ENCODE peak calls at places on chromosome 14, in six cellular contexts. One of them, this sample, is unnamed.

GRCh38 chr14:33534636-33535035 is 416.2 kb downstream of the EGLN3 start:
- DNase-seq in CD4-positive, CD25-positive, alpha-beta regulatory T cell: no peak
- DNase-seq in posterior cingulate gyrus: no peak
- DNase-seq in kidney glomerular epithelial cell: peak; percentile 55
- DNase-seq in smooth muscle cell of the brain vasculature: no peak
- DNase-seq in B cell: no peak
- DNase-seq in this sample: no peak

GRCh38 chr14:69354383-69355154 is 43.5 kb downstream of the ERH start:
- DNase-seq in posterior cingulate gyrus: no peak
- DNase-seq in B cell: peak; percentile 84
- DNase-seq in kidney glomerular epithelial cell: no peak
- DNase-seq in CD4-positive, CD25-positive, alpha-beta regulatory T cell: peak; percentile 52
- DNase-seq in smooth muscle cell of the brain vasculature: no peak
- DNase-seq in this sample: peak; percentile 12

GRCh38 chr14:66228267-66228970 is 257.8 kb upstream of the CCDC196 start:
- DNase-seq in posterior cingulate gyrus: no peak
- DNase-seq in B cell: no peak
- DNase-seq in smooth muscle cell of the brain vasculature: no peak
- DNase-seq in CD4-positive, CD25-positive, alpha-beta regulatory T cell: no peak
- DNase-seq in kidney glomerular epithelial cell: peak; percentile 85
- DNase-seq in this sample: peak; percentile 53

GRCh38 chr14:89330236-89331002 is 86.6 kb downstream of the FOXN3 start:
- DNase-seq in posterior cingulate gyrus: no peak
- DNase-seq in B cell: no peak
- DNase-seq in smooth muscle cell of the brain vasculature: peak; percentile 66
- DNase-seq in CD4-positive, CD25-positive, alpha-beta regulatory T cell: no peak
- DNase-seq in kidney glomerular epithelial cell: no peak
- DNase-seq in this sample: no peak

GRCh38 chr14:70649803-70650202 is 8.1 kb downstream of the TTC9 start:
- DNase-seq in B cell: no peak
- DNase-seq in kidney glomerular epithelial cell: no peak
- DNase-seq in CD4-positive, CD25-positive, alpha-beta regulatory T cell: no peak
- DNase-seq in smooth muscle cell of the brain vasculature: no peak
- DNase-seq in posterior cingulate gyrus: no peak
- DNase-seq in this sample: no peak

GRCh38 chr14:67584931-67585330 is 15.1 kb downstream of the PIGH start:
- DNase-seq in B cell: no peak
- DNase-seq in kidney glomerular epithelial cell: no peak
- DNase-seq in posterior cingulate gyrus: no peak
- DNase-seq in smooth muscle cell of the brain vasculature: no peak
- DNase-seq in CD4-positive, CD25-positive, alpha-beta regulatory T cell: no peak
- DNase-seq in this sample: no peak

GRCh38 chr14:60092516-60092915 is 793 bp downstream of the PCNX4 start:
- DNase-seq in posterior cingulate gyrus: no peak
- DNase-seq in smooth muscle cell of the brain vasculature: no peak
- DNase-seq in kidney glomerular epithelial cell: peak; percentile 50
- DNase-seq in CD4-positive, CD25-positive, alpha-beta regulatory T cell: no peak
- DNase-seq in B cell: no peak
- DNase-seq in this sample: no peak

GRCh38 chr14:99910337-99911268 is 117.4 kb downstream of the EML1 start:
- DNase-seq in CD4-positive, CD25-positive, alpha-beta regulatory T cell: no peak
- DNase-seq in posterior cingulate gyrus: no peak
- DNase-seq in smooth muscle cell of the brain vasculature: peak; percentile 72
- DNase-seq in B cell: no peak
- DNase-seq in kidney glomerular epithelial cell: peak; percentile 60
- DNase-seq in this sample: peak; percentile 72

GRCh38 chr14:72883963-72884362 is 9.9 kb downstream of the DPF3 start:
- DNase-seq in B cell: no peak
- DNase-seq in CD4-positive, CD25-positive, alpha-beta regulatory T cell: no peak
- DNase-seq in smooth muscle cell of the brain vasculature: no peak
- DNase-seq in kidney glomerular epithelial cell: no peak
- DNase-seq in posterior cingulate gyrus: no peak
- DNase-seq in this sample: no peak

GRCh38 chr14:69077841-69078240 is 75.1 kb downstream of the DCAF5 start:
- DNase-seq in B cell: no peak
- DNase-seq in kidney glomerular epithelial cell: peak; percentile 95
- DNase-seq in CD4-positive, CD25-positive, alpha-beta regulatory T cell: no peak
- DNase-seq in smooth muscle cell of the brain vasculature: no peak
- DNase-seq in posterior cingulate gyrus: no peak
- DNase-seq in this sample: peak; percentile 43